ENCODE peak calls at places on chromosome 4, in five cellular contexts. T is fibroblast of lung, Y is Peyer's patch, L is DND-41, F is adipocyte. E is an unnamed sample.
A peak's percentile ranks its signal among the peaks of the same experiment; 100 is the strongest.

GRCh38 chr4:103372002-103372558 is 173.9 kb upstream of the CENPE start:
- DNase-seq in Y (no peak), L (no peak), T (no peak), F (no peak), E (no peak)

GRCh38 chr4:7410470-7410869 is 24.3 kb downstream of the PSAPL1 start:
- DNase-seq in F (no peak), T (peak; percentile 39), Y (peak; percentile 13), L (no peak), E (no peak)

GRCh38 chr4:117783716-117784115 is 250.6 kb upstream of the NDST3 start:
- DNase-seq in L (no peak), Y (no peak), T (peak; percentile 71), F (peak; percentile 38), E (no peak)

GRCh38 chr4:177441061-177441802 is 1.0 kb downstream of the AGA start:
- DNase-seq in T (peak; percentile 45), L (peak; percentile 61), F (peak; percentile 34), Y (no peak), E (peak; percentile 20)

GRCh38 chr4:53039741-53040458 is 177.8 kb downstream of the RASL11B start:
- DNase-seq in F (no peak), Y (no peak), L (no peak), T (no peak), E (no peak)

GRCh38 chr4:148026022-148026421 is 294.1 kb downstream of the ARHGAP10 start:
- DNase-seq in Y (no peak), T (peak; percentile 97), F (peak; percentile 84), L (no peak), E (no peak)

GRCh38 chr4:106299977-106300376 is 16.0 kb downstream of the TBCK start:
- DNase-seq in L (no peak), Y (no peak), F (no peak), T (no peak), E (no peak)

GRCh38 chr4:141215030-141215429 is 5.7 kb upstream of the ZNF330 start:
- DNase-seq in L (no peak), F (peak; percentile 9), T (peak; percentile 2), Y (no peak), E (no peak)

GRCh38 chr4:74433043-74433442 is 11.9 kb upstream of the AREG start:
- DNase-seq in Y (no peak), T (peak; percentile 25), L (no peak), F (no peak), E (no peak)

GRCh38 chr4:113316879-113317278 is 267.4 kb downstream of the ANK2 start:
- DNase-seq in Y (peak; percentile 58), T (peak; percentile 34), L (no peak), F (no peak), E (peak; percentile 14)

GRCh38 chr4:185830263-185830994 is 18.4 kb upstream of the SORBS2 start:
- DNase-seq in Y (no peak), L (no peak), T (no peak), F (no peak), E (no peak)

GRCh38 chr4:34422472-34422871 is 1821.8 kb downstream of the ARAP2 start:
- DNase-seq in Y (no peak), F (peak; percentile 50), T (peak; percentile 6), L (no peak), E (no peak)

GRCh38 chr4:67393699-67394281 is 151.5 kb downstream of the CENPC start:
- DNase-seq in Y (no peak), F (peak; percentile 80), T (peak; percentile 33), L (no peak), E (peak; percentile 14)

GRCh38 chr4:40918330-40918729 is 168.6 kb downstream of the NSUN7 start:
- DNase-seq in Y (peak; percentile 60), T (peak; percentile 61), L (no peak), F (peak; percentile 92), E (no peak)

GRCh38 chr4:26916195-26916594 is 55.6 kb downstream of the STIM2 start:
- DNase-seq in T (no peak), L (peak; percentile 9), Y (no peak), F (peak; percentile 9), E (no peak)

GRCh38 chr4:15295421-15296162 is 132.2 kb upstream of the C1QTNF7 start:
- DNase-seq in F (no peak), Y (no peak), T (no peak), L (no peak), E (no peak)

GRCh38 chr4:48162162-48162561 is 28.1 kb upstream of the TXK start:
- DNase-seq in L (no peak), F (peak; percentile 65), T (peak; percentile 68), Y (no peak), E (no peak)

GRCh38 chr4:23728393-23728792 is 161.5 kb downstream of the PPARGC1A start:
- DNase-seq in L (no peak), Y (no peak), F (no peak), T (peak; percentile 99), E (no peak)

GRCh38 chr4:41204400-41204978 is 9.9 kb downstream of the APBB2 start:
- DNase-seq in T (peak; percentile 88), Y (no peak), L (no peak), F (peak; percentile 59), E (no peak)

GRCh38 chr4:85489273-85489672 is 14.3 kb downstream of the ARHGAP24 start:
- DNase-seq in Y (no peak), F (peak; percentile 34), T (peak; percentile 53), L (no peak), E (no peak)

DNA sequence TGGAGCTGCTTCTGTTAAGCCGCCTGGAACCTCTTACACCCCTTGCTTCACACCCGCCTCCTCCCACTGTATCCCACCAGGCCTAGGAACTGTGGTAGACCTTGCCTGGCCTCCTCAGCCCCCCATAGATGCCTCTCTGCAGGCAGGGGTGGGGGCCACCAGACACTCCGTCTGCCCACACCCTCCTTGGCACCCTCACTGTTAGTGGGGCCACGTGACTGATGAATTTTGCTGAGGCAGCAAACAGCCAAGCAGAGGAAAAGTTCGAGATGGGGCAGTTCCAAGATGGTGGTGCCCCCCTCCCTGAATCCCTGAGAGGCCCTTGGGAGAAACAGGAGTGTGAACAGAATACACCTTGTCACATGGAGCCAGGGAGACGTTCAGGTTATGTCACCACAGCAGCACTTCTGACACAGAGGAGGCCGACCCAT is 41.2 kb upstream of the C4orf50 start:
- DNase-seq in F (no peak), Y (no peak), L (no peak), T (no peak), E (no peak)
- H3K9me3 ChIP-seq in F (peaks cover 31% of the 10 kb centered on the region), Y (no peaks in the 10 kb centered on the region), L (peaks cover 45% of the 10 kb centered on the region), T (no peaks in the 10 kb centered on the region), E (peaks cover 21% of the 10 kb centered on the region)

DNA sequence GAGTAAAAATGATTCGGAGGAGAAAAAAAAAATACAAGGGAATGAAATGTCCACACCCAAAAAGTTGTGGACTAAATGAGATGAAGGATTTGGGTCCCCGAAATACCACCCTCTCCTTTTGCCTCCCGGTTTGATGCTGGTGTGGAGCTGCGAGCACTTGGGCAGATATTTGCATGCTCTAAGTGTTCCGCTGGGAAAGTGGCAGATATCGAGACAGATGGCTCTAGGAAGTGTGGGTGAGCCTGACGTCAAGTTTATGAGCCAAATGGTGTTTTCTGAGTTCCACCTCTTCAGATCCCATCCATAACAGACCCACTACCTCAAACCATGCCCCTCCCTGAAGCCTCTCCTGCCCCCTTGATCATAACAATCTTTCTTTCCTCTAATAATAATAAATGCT is 228.6 kb downstream of the QDPR start:
- DNase-seq in L (no peak), F (no peak), Y (no peak), T (no peak), E (no peak)
- H3K4me3 ChIP-seq in L (no peak overlapping the region), F (no peak overlapping the region), Y (no peak overlapping the region), T (no peak overlapping the region), E (no peak overlapping the region)

GRCh38 chr4:83115656-83116285 is 1.2 kb upstream of the PLAC8 start:
- DNase-seq in T (no peak), F (no peak), Y (no peak), L (no peak), E (no peak)

GRCh38 chr4:83124079-83124780 is 9.7 kb upstream of the PLAC8 start:
- DNase-seq in F (no peak), Y (no peak), L (no peak), T (no peak), E (no peak)

GRCh38 chr4:83125738-83126141 is 11.2 kb upstream of the PLAC8 start:
- DNase-seq in Y (peak; percentile 87), T (no peak), L (peak; percentile 45), F (no peak), E (peak; percentile 82)

GRCh38 chr4:83118869-83119268 is 4.3 kb upstream of the PLAC8 start:
- DNase-seq in T (no peak), F (peak; percentile 46), Y (no peak), L (no peak), E (no peak)

GRCh38 chr4:83121246-83121645 is 6.7 kb upstream of the PLAC8 start:
- DNase-seq in T (no peak), L (no peak), Y (no peak), F (no peak), E (no peak)
- H3K4me1 ChIP-seq in T (no peaks in the 10 kb centered on the region), L (no peaks in the 10 kb centered on the region), Y (peaks cover 9% of the 10 kb centered on the region), F (no peaks in the 10 kb centered on the region), E (peaks cover 7% of the 10 kb centered on the region)

GRCh38 chr4:4974727-4975126 is 44.5 kb downstream of the CYTL1 start:
- DNase-seq in Y (no peak), L (no peak), F (no peak), T (no peak), E (no peak)
- H3K9me3 ChIP-seq in Y (no peaks in the 10 kb centered on the region), L (peaks cover 21% of the 10 kb centered on the region), F (peaks cover 8% of the 10 kb centered on the region), T (no peaks in the 10 kb centered on the region), E (peaks cover 6% of the 10 kb centered on the region)